ENCODE peak calls at places on chromosomes 11 and 22, in six cellular contexts. G is brain microvascular endothelial cell, A is left lung, Z is upper lobe of left lung, V is uterus, J is tibial artery. I is an unnamed sample.

GRCh38 chr11:93330446-93330984 is at the start of gene DEUP1:
- DNase-seq in Z (peak; percentile 93), V (peak; percentile 30), G (no peak), A (peak; percentile 87), J (peak; percentile 64), I (no peak)

GRCh38 chr11:67492801-67493547 is 10.1 kb downstream of the AIP start:
- DNase-seq in A (peak; percentile 65), G (no peak), Z (peak; percentile 79), J (no peak), V (no peak), I (no peak)

GRCh38 chr11:103623933-103624332 is 412.5 kb upstream of the DDI1 start:
- DNase-seq in J (no peak), Z (no peak), V (no peak), G (no peak), A (no peak), I (no peak)

GRCh38 chr11:40166892-40167291 is 1292.6 kb downstream of the LRRC4C start:
- DNase-seq in Z (no peak), V (no peak), J (no peak), A (no peak), G (no peak), I (no peak)

GRCh38 chr11:57324154-57324885 is 432 bp downstream of the TNKS1BP1 start:
- DNase-seq in A (peak; percentile 84), J (peak; percentile 81), G (peak; percentile 34), Z (peak; percentile 84), V (peak; percentile 60), I (no peak)

GRCh38 chr11:17354070-17354924 is 2.7 kb downstream of the NCR3LG1 start:
- DNase-seq in V (peak; percentile 29), A (no peak), Z (no peak), J (peak; percentile 66), G (peak; percentile 78), I (no peak)

GRCh38 chr11:62707277-62707771 is at the start of the genes BSCL2 and GNG3:
- DNase-seq in Z (no peak), J (peak; percentile 64), G (no peak), A (peak; percentile 64), V (no peak), I (no peak)

GRCh38 chr11:14380947-14381555 is 22.1 kb upstream of the RRAS2 start:
- DNase-seq in Z (peak; percentile 96), A (peak; percentile 91), V (peak; percentile 71), G (no peak), J (peak; percentile 91), I (no peak)

GRCh38 chr11:27613670-27613950 is 86.6 kb downstream of the BDNF start:
- DNase-seq in G (no peak), Z (no peak), A (no peak), J (no peak), V (no peak), I (no peak)

GRCh38 chr11:110527146-110527545 is 97.4 kb downstream of the FDX1 start:
- DNase-seq in A (no peak), G (no peak), Z (no peak), J (no peak), V (no peak), I (no peak)

GRCh38 chr11:2653930-2654739 is 45.7 kb downstream of the KCNQ1OT1 start:
- DNase-seq in Z (peak; percentile 58), A (peak; percentile 57), V (no peak), J (no peak), G (no peak), I (peak; percentile 64)

GRCh38 chr11:72721689-72722049 is 30.5 kb downstream of the ARAP1 start:
- DNase-seq in A (peak; percentile 85), Z (peak; percentile 80), J (no peak), V (no peak), G (peak; percentile 14), I (no peak)

GRCh38 chr11:8337115-8337386 is 73.4 kb upstream of the LMO1 start:
- DNase-seq in V (no peak), A (no peak), G (no peak), Z (no peak), J (no peak), I (no peak)

GRCh38 chr11:123061403-123062157 is at the start of gene HSPA8:
- DNase-seq in A (peak; percentile 92), G (peak; percentile 44), V (peak; percentile 65), Z (peak; percentile 90), J (peak; percentile 85), I (peak; percentile 92)

GRCh38 chr11:45158210-45158644 is 11.8 kb downstream of the PRDM11 start:
- DNase-seq in A (peak; percentile 72), G (no peak), V (peak; percentile 58), Z (peak; percentile 62), J (peak; percentile 68), I (no peak)

GRCh38 chr22:17213976-17214375 is 5.3 kb downstream of the ADA2 start:
- DNase-seq in Z (no peak), A (peak; percentile 67), J (no peak), V (peak; percentile 38), G (peak; percentile 27), I (no peak)

GRCh38 chr22:26610072-26610958 is 7.5 kb downstream of the CRYBB1 start:
- DNase-seq in Z (no peak), V (no peak), G (peak; percentile 89), J (peak; percentile 68), A (no peak), I (no peak)

GRCh38 chr22:38219644-38220043 is 17.9 kb downstream of the MAFF start:
- DNase-seq in J (no peak), V (no peak), G (no peak), A (no peak), Z (no peak), I (no peak)

GRCh38 chr11:34214961-34215805 is 109.8 kb downstream of the NAT10 start:
- DNase-seq in V (no peak), Z (no peak), A (no peak), G (peak; percentile 58), J (no peak), I (no peak)

GRCh38 chr11:78138694-78139421 is 568 bp downstream of the ALG8 start:
- DNase-seq in V (no peak), J (no peak), G (peak; percentile 28), A (no peak), Z (no peak), I (no peak)

GRCh38 chr11:117824571-117825537 is at the start of gene FXYD2:
- DNase-seq in G (no peak), V (peak; percentile 76), Z (peak; percentile 81), A (no peak), J (peak; percentile 68), I (no peak)

GRCh38 chr22:30718938-30719337 is 24.3 kb downstream of the OSBP2 start:
- DNase-seq in V (no peak), G (no peak), A (no peak), Z (no peak), J (no peak), I (no peak)

GRCh38 chr11:131910491-131911387 is 540.3 kb downstream of the NTM start:
- DNase-seq in A (no peak), V (no peak), G (peak; percentile 47), J (no peak), Z (peak; percentile 87), I (no peak)

DNA sequence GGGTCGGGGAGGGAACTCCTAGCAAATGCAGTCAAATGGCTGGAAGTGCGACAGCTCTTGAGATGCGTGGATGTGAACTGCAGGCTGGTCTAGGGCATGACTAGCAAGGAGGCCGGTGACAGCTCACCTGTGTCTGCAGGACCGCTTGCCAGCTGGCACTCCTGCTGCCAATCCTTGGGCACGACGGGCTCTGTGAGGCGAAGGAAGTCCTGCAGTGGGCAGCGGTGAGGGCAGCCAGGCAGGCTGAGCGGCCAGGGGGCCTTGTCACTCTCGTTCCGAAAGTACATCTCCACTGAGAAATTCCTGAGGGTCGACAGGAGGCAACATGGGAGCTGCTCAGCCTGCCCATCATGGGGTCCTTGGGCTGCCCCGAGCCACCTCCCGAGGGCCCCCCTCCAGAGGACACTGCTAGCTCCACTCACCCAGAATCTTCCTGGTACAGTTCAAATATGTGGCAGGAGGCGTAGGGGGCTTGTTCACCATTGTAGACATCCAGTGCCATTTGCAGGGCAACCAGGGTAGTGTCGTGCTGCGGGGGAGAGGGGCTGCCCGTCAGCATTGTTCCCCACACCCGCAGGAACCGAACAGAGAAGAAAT is 5.9 kb downstream of the ACP2 start:
- DNase-seq in G (no peak), Z (peak; percentile 73), V (no peak), A (no peak), J (no peak), I (no peak)
- H3K36me3 ChIP-seq in G (peaks cover 60% of the 10 kb centered on the region), Z (peaks cover 27% of the 10 kb centered on the region), V (no peaks in the 10 kb centered on the region), A (peaks cover 78% of the 10 kb centered on the region), J (peaks cover 59% of the 10 kb centered on the region), I (peaks cover 86% of the 10 kb centered on the region)

DNA sequence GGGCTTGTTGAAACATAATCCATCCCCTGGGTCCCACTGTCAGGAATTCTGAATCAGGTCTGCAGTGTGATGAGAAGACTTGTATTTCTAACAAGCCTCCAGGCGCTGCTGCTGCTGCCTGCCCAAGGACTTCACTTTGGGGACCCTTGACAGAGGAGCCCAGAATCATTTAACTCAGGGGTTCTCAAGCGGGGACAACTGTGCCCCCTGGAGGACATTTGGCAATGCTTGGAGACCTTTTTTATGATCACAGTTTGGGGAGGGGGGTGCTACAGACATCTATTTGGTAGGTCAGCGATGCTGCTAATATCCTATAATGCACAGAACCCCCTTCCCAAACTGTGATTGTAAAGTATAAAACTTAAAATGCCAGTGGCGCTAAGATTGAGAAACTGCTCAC is 312.8 kb downstream of the OPCML start:
- DNase-seq in Z (no peak), V (no peak), J (no peak), A (no peak), G (no peak), I (no peak)
- TF ChIP-seq CTCF in Z (no peak), V (no peak), J (no peak), A (no peak), G (no peak), I (no peak)

DNA sequence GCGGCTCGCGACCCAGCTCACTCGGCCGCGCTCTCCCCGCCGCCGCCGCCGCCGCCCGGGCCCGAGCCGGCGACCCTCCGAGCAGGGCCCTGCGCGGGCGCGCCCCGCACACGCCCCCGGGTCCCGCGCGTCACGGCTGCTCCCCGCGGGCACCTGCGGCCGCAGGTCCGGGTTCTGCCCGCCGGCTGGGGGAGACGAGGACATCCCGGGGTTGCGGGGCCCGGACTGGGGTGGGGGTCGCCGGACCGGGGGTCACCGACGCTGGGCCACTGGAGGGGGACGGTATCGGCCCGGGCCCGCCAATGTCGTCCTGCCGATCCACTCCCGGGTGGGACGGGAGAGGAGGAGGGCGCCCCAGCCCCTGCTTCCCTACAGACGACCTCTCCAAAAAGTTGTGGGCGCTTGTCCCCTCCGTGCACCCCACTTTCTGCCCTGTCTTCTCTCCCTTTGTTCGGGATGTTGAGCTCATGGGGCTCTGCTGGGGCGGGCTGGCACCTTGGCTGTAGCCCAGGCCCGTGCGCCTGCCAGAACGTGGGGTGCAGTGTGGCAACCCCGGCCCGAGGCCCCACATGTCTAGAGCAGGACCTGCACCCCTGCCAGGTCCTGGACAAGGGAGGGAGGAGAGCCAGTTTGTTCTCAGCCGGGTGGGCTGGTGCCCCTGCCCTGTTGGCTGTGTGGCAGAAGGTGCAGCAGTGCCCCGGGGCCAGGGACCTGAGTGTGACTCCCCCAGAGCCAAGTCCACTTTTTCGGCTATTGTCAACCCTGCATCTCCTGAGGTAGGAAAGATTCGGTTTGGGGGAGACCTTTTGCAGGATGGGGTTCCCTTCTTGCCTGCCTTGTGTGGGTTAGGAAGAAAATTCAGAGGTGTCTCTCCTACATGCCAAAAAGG is 40.2 kb upstream of the CELSR1 start:
- DNase-seq in J (peak; percentile 71), A (peak; percentile 84), Z (peak; percentile 87), G (no peak), V (no peak), I (no peak)
- H3K36me3 ChIP-seq in J (no peaks in the 10 kb centered on the region), A (no peaks in the 10 kb centered on the region), Z (no peaks in the 10 kb centered on the region), G (no peaks in the 10 kb centered on the region), V (no peaks in the 10 kb centered on the region), I (no peaks in the 10 kb centered on the region)

DNA sequence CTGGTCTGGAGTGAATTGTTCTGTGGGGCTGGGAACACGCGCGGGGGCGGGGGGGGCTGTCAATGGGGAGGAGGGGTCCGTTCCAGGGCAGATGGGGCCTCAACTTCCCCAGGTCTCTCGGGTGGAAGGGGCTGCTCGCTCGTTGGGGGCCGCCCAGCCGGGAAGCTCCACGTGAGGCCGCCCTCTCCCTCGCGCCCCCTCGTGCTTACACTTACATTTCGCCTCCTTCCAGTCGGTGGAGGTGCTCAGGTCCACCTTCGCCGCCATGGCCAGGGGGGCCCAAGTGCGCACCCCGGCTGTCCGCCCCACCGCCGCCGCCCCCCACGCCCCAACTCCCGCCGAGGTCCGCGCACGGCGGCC is 451 bp downstream of the MACROD1 start:
- DNase-seq in J (no peak), Z (no peak), A (no peak), V (no peak), G (no peak), I (no peak)
- TF ChIP-seq CTCF in J (no peak), Z (no peak), A (no peak), V (no peak), G (no peak), I (no peak)

I was measured in esophagus muscularis mucosa.